ENCODE peak calls at places on chromosome 19, in five cellular contexts. F is ovary, A is tibial nerve, M is stomach, U is SK-N-SH. Q is an unnamed sample. For H3K4me1, the result is how much of the 10 kb centered on the place peaks cover.

GRCh38 chr19:29263305-29264080 is 50.5 kb upstream of the UQCRFS1 start:
- DNase-seq in U (peak), M (peak), A (peak), F (peak), Q (no peak)

GRCh38 chr19:49553451-49554271 is 25.9 kb downstream of the RCN3 start:
- DNase-seq in U (no peak), F (no peak), M (peak), A (no peak), Q (no peak)

GRCh38 chr19:48390188-48391099 is 907 bp downstream of the KDELR1 start:
- DNase-seq in A (peak), F (peak), M (peak), U (peak), Q (peak)

GRCh38 chr19:30371960-30372824 is at the start of gene ZNF536:
- DNase-seq in U (no peak), A (no peak), M (peak), F (no peak), Q (no peak)

GRCh38 chr19:38731654-38732301 is 12.5 kb downstream of the CAPN12 start:
- DNase-seq in M (peak), F (peak), U (no peak), A (no peak), Q (no peak)

GRCh38 chr19:42601811-42602443 is 7.2 kb upstream of the CEACAM8 start:
- DNase-seq in A (no peak), U (no peak), F (no peak), M (no peak), Q (no peak)

GRCh38 chr19:6069268-6069771 is 41.0 kb downstream of the RFX2 start:
- DNase-seq in M (no peak), U (no peak), F (no peak), A (no peak), Q (no peak)

GRCh38 chr19:5127710-5128109 is 158.8 kb downstream of the KDM4B start:
- DNase-seq in A (no peak), F (no peak), U (no peak), M (no peak), Q (no peak)

GRCh38 chr19:38719761-38720558 is 24.3 kb downstream of the CAPN12 start:
- DNase-seq in U (no peak), F (no peak), A (no peak), M (no peak), Q (peak)

GRCh38 chr19:5337126-5337525 is 3.5 kb downstream of the PTPRS start:
- DNase-seq in A (no peak), M (no peak), F (no peak), U (no peak), Q (no peak)

GRCh38 chr19:43667524-43668405 is 2.2 kb downstream of the PLAUR start:
- DNase-seq in U (no peak), F (peak), M (no peak), A (no peak), Q (no peak)

GRCh38 chr19:40273469-40274360 is 11.4 kb downstream of the AKT2 start:
- DNase-seq in A (no peak), F (no peak), M (no peak), U (no peak), Q (no peak)

GRCh38 chr19:15532779-15533521 is 24.6 kb downstream of the CYP4F22 start:
- DNase-seq in U (no peak), M (no peak), A (no peak), F (no peak), Q (no peak)

GRCh38 chr19:19259741-19260140 is 13.4 kb downstream of the TM6SF2 start:
- DNase-seq in A (no peak), U (peak), F (no peak), M (no peak), Q (no peak)

GRCh38 chr19:47779524-47780214 is 1.2 kb downstream of the SELENOW start:
- DNase-seq in U (no peak), F (peak), M (peak), A (peak), Q (no peak)

GRCh38 chr19:29531458-29532025 is 5.7 kb downstream of the VSTM2B start:
- DNase-seq in U (no peak), M (no peak), A (no peak), F (no peak), Q (no peak)

GRCh38 chr19:4152241-4152998 is 1.0 kb upstream of the CREB3L3 start:
- DNase-seq in M (no peak), A (no peak), U (peak), F (no peak), Q (no peak)

GRCh38 chr19:5046339-5047039 is 77.6 kb downstream of the KDM4B start:
- DNase-seq in U (no peak), F (no peak), M (peak), A (no peak), Q (peak)

GRCh38 chr19:39550197-39550596 is 10.2 kb upstream of the EID2 start:
- DNase-seq in M (no peak), A (no peak), U (no peak), F (no peak), Q (no peak)

GRCh38 chr19:31361728-31362127 is 12.5 kb upstream of the TSHZ3 start:
- DNase-seq in A (no peak), U (no peak), M (no peak), F (no peak), Q (no peak)

GRCh38 chr19:6480843-6481415 is 658 bp downstream of the DENND1C start:
- DNase-seq in U (no peak), F (no peak), A (no peak), M (no peak), Q (no peak)

GRCh38 chr19:43464089-43464775 is 1.2 kb downstream of the LYPD3 start:
- DNase-seq in A (peak), F (peak), U (peak), M (peak), Q (peak)

GRCh38 chr19:36605101-36605838 is at the start of gene ZNF382:
- DNase-seq in U (peak), M (peak), A (peak), F (peak), Q (peak)

GRCh38 chr19:9144920-9145319 is 4.7 kb downstream of the ZNF317 start:
- DNase-seq in U (no peak), F (no peak), A (no peak), M (no peak), Q (no peak)

GRCh38 chr19:5932593-5933262 is 18.7 kb downstream of the CAPS start:
- DNase-seq in F (no peak), U (no peak), A (no peak), M (no peak), Q (no peak)

GRCh38 chr19:34662919-34663318 is 14.0 kb downstream of the SCGB2B2 start:
- DNase-seq in A (no peak), U (peak), M (no peak), F (no peak), Q (no peak)

GRCh38 chr19:54096642-54097106 is 3.9 kb downstream of the OSCAR start:
- DNase-seq in U (no peak), F (peak), M (no peak), A (peak), Q (no peak)

GRCh38 chr19:15050639-15051038 is 1.4 kb downstream of the CASP14 start:
- DNase-seq in F (no peak), M (no peak), U (no peak), A (no peak), Q (no peak)

DNA sequence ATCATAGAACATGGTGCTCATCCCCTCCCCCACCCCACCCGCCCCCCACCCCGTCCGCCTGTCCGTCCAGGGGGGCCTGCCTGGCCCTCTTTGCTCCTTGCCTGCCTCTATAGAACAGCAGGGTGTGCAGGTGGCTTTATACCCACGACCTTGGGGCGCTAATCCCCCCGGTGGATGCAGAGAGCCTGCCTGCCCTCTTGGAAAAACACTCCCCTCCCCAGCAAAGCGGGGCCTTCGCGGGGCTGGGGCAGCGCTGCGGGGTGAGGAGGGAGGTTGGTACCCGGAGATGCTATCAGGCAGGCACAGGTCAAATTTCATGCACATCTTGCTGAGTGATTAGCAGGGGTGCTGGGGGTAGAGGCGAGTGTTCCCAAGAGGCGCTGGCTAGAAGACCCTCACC is 21.9 kb downstream of the RFX1 start:
- DNase-seq in M (no peak), U (peak), A (no peak), F (no peak), Q (peak)
- H3K4me1 ChIP-seq in M (under half), U (under half), A (under half), F (under half), Q (under half)

GRCh38 chr19:44737238-44738160 is 11.0 kb upstream of the BCL3 start:
- DNase-seq in F (no peak), U (no peak), A (no peak), M (no peak), Q (no peak)
- TF ChIP-seq EP300 in F (no peak), U (no peak), A (no peak), M (no peak), Q (no peak)

DNA sequence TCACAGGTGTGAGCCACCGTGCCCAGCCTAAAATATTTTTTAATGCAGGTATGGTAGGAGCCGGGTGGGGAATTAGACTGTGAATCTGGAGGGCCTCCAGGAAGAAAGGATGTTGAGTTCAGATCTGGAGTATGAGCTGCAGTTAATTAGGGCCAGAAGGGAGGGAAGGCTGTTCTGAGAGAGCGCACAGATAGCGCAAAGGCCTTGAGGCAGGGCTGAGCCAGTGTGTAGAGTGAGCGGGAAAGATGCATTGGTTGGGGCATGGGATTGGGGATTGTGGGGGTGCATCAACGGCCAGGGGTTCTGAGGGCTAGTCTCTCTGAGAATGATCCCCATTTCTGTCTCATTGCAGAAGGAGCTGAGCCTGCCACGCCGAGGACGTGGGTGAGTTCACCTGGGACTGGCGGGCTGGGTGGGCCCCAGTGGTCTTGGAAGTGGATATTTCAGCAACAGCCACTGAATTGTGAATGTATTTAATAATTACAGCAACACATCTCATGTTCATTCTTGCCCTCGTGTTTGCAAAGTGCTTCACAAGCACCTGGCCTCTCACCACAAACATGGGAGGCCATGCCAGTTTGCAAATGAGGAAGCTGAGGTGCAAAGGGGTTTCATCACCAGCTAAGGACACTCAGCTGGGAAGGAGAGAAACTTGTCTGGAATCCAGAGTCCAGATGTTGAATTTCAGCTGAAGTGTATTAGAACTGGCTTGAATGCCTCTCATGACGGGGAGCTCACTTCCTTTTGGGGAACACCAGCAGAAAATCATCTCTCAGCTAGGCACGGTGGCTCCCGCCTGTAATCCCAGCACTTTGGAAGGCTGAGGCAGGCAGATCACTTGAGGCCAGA is 9.9 kb downstream of the MAST3 start:
- DNase-seq in F (no peak), A (no peak), M (no peak), U (peak), Q (peak)
- H3K27ac ChIP-seq in F (no peak), A (no peak), M (no peak), U (no peak), Q (no peak)

GRCh38 chr19:52659013-52659412 is 20.9 kb upstream of the ZNF83 start:
- DNase-seq in U (no peak), M (no peak), F (no peak), A (no peak), Q (no peak)
- H3K4me1 ChIP-seq in U (under half), M (under half), F (under half), A (under half), Q (under half)

GRCh38 chr19:51352783-51353360 is 10.9 kb upstream of the VSIG10L start:
- DNase-seq in A (no peak), F (no peak), U (no peak), M (no peak), Q (no peak)
- TF ChIP-seq EP300 in A (no peak), F (no peak), U (no peak), M (no peak), Q (no peak)

DNA sequence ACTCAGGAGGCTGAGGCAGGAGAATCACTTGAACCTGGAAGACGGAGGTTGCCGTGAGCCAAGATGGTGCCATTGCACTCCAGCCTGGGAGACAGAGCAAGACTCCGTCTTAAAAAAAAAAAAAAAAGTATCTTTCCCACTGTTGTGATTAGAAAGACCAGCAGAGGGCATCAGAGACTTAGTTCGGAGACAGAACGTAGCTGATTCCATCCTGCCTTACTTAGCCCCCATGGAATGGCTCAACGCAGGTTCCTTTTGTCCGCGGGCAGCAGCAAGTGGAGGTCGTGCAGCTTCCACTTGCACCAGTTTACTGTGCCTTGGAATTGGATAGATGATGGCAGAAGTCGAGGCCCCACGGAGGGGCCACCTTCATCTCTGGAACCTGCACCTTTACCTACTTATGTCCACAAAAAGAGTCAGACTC is 8.1 kb downstream of the TIMM29 start:
- DNase-seq in A (peak), F (peak), M (peak), U (peak), Q (peak)
- H3K27ac ChIP-seq in A (no peak), F (no peak), M (no peak), U (no peak), Q (no peak)

GRCh38 chr19:32675720-32676185 is at the start of gene RGS9BP:
- DNase-seq in U (peak), M (peak), A (peak), F (peak), Q (peak)
- H3K4me1 ChIP-seq in U (under half), M (under half), A (under half), F (under half), Q (under half)

DNA sequence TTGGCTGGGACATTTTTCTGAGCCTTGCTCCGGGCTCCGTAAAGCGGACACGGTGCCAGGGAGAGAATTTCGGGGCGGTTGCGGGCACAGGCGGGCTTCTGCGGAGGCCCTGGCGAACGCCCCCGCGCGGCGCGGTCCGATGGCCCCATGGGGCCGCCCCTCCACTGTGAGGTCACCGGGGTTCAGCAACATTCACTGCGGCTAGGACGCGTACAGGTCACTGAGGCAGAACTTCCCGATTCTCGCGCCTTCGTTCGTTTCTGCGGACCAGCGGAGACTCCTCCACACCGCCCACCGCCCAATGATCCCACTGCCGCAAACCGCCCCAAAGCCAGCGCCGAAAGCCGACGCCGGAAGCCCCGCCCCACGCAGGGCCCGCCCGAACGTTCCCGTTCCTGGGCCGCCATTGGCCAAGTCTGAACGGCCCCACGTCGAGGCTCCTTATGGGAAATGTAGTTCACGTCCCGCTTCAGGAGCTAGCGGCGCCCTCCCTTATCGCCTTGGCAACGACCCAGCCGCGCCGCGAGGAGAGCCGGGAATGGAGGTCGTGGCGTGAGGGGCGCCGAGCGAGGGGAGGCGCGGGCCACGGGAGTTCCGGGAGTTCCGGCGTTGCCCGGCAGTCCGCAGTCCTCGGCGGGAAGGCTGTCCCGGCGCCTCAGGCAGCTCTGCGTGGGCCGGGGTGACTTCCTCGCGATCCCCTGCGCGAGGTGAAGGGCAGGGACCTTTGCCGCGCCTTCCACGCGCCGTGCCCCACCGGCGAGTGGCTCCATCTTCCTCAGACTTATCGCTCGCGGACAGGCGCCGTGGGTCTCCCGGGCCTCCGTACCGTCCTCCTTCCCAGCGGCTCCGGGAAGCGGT is at the start of gene ZNF584:
- DNase-seq in U (peak), A (peak), F (peak), M (peak), Q (peak)
- TF ChIP-seq EP300 in U (no peak), A (peak), F (no peak), M (no peak), Q (no peak)

GRCh38 chr19:55111238-55111831 is 6.1 kb downstream of the PPP1R12C start:
- DNase-seq in A (no peak), F (no peak), U (peak), M (no peak), Q (no peak)
- H3K27ac ChIP-seq in A (no peak), F (peak), U (no peak), M (peak), Q (no peak)

GRCh38 chr19:1606138-1606651 is 933 bp upstream of the UQCR11 start:
- DNase-seq in F (no peak), M (peak), A (no peak), U (no peak), Q (no peak)
- H3K4me1 ChIP-seq in F (under half), M (under half), A (under half), U (under half), Q (under half)

Q was measured in upper lobe of left lung.